ENCODE peak calls at places on chromosomes 1 and 21, in four cellular contexts. T is foreskin fibroblast, U is fibroblast of the aortic adventitia, G is HL-60. D is an unnamed sample.
A peak's percentile ranks its signal among the peaks of the same experiment; 100 is the strongest.

GRCh38 chr1:212608956-212609700 is 567 bp downstream of the ATF3 start:
- DNase-seq in G (no peak), U (peak; percentile 52), T (no peak), D (peak; percentile 42)

GRCh38 chr1:195740862-195741261 is 867.4 kb downstream of the KCNT2 start:
- DNase-seq in G (no peak), T (no peak), U (no peak), D (peak; percentile 8)

GRCh38 chr21:21373969-21374368 is 375.8 kb downstream of the NCAM2 start:
- DNase-seq in G (no peak), T (no peak), U (peak; percentile 35), D (peak; percentile 5)

GRCh38 chr1:117573386-117574040 is 32.3 kb upstream of the TENT5C start:
- DNase-seq in U (peak; percentile 10), G (no peak), T (no peak), D (peak; percentile 8)

GRCh38 chr1:179369751-179370341 is 4.1 kb downstream of the AXDND1 start:
- DNase-seq in T (peak; percentile 39), G (peak; percentile 29), U (peak; percentile 86), D (peak; percentile 69)

GRCh38 chr1:33758698-33759097 is 105.2 kb upstream of the HMGB4 start:
- DNase-seq in G (no peak), T (peak; percentile 42), U (peak; percentile 77), D (peak; percentile 79)

GRCh38 chr1:150408800-150409199 is 44.9 kb downstream of the RPRD2 start:
- DNase-seq in G (no peak), U (no peak), T (no peak), D (no peak)

GRCh38 chr1:1601564-1602320 is 1.8 kb upstream of the FNDC10 start:
- DNase-seq in T (no peak), U (no peak), G (no peak), D (no peak)

GRCh38 chr1:15758953-15759661 is 512 bp downstream of the FBLIM1 start:
- DNase-seq in T (peak; percentile 21), U (no peak), G (no peak), D (peak; percentile 30)

GRCh38 chr1:61659061-61659460 is 65.9 kb downstream of the TM2D1 start:
- DNase-seq in U (no peak), T (no peak), G (no peak), D (no peak)

GRCh38 chr1:42952353-42953001 is 6.2 kb downstream of the SLC2A1 start:
- DNase-seq in U (no peak), G (no peak), T (no peak), D (no peak)

GRCh38 chr1:14440731-14441130 is 157.8 kb upstream of the KAZN start:
- DNase-seq in G (no peak), T (no peak), U (no peak), D (no peak)

GRCh38 chr1:183023146-183023600 is at the start of gene LAMC1:
- DNase-seq in U (peak; percentile 80), G (no peak), T (peak; percentile 82), D (peak; percentile 82)

GRCh38 chr1:222754386-222755139 is 17.6 kb downstream of the FAM177B start:
- DNase-seq in U (peak; percentile 99), G (no peak), T (peak; percentile 93), D (peak; percentile 94)

GRCh38 chr1:61278966-61279365 is 196.6 kb downstream of the NFIA start:
- DNase-seq in T (no peak), G (no peak), U (no peak), D (no peak)

GRCh38 chr1:15279576-15280230 is 32.7 kb downstream of the FHAD1 start:
- DNase-seq in G (no peak), T (no peak), U (no peak), D (no peak)

GRCh38 chr21:32524010-32524719 is 61.2 kb downstream of the TCP10L start:
- DNase-seq in T (peak; percentile 79), G (no peak), U (peak; percentile 98), D (peak; percentile 86)

GRCh38 chr1:228316589-228317387 is 89.8 kb downstream of the TRIM11 start:
- DNase-seq in G (no peak), T (no peak), U (no peak), D (no peak)

GRCh38 chr1:6427445-6428390 is 3.1 kb downstream of the ESPN start:
- DNase-seq in U (no peak), T (no peak), G (no peak), D (no peak)

GRCh38 chr1:189708674-189709073 is 769.0 kb downstream of the BRINP3 start:
- DNase-seq in U (peak; percentile 3), T (no peak), G (no peak), D (no peak)

GRCh38 chr1:44621841-44622286 is 52.4 kb downstream of the TMEM53 start:
- DNase-seq in U (no peak), G (no peak), T (peak; percentile 88), D (peak; percentile 82)

GRCh38 chr1:115278241-115278640 is 59.8 kb downstream of the NGF start:
- DNase-seq in G (no peak), T (no peak), U (no peak), D (no peak)

GRCh38 chr1:176863613-176864012 is 300.9 kb downstream of the ASTN1 start:
- DNase-seq in T (no peak), G (no peak), U (no peak), D (no peak)

GRCh38 chr21:29164330-29164942 is 34.0 kb downstream of the MAP3K7CL start:
- DNase-seq in T (peak; percentile 68), G (no peak), U (peak; percentile 93), D (peak; percentile 81)

DNA sequence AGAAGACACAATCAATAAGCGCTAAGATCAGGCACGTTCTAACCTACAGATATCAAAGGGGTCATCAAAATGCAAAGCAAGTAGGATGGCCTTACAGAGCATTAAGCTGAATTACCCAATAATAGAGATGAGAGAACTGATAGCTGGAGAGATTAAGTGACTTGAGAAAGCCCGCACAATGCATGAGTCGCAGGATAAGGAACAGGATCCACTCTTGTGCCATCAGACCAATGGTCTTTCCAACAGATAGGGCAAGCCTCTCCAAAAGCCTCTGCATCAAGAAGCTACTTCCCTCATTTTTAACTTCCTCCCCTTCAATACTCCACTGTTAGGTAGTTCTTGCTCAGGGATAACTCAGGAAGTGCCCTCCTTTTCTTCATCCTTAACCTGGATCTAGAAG is 2.6 kb downstream of the CHML start:
- DNase-seq in T (no peak), G (peak; percentile 82), U (no peak), D (no peak)
- H3K4me3 ChIP-seq in T (no peak overlapping the region), G (peak overlapping the region; percentile 81), U (no peak overlapping the region), D (no peak overlapping the region)

GRCh38 chr21:46135782-46136181 is 19.6 kb downstream of the FTCD start:
- DNase-seq in G (no peak), U (no peak), T (no peak), D (no peak)
- TF ChIP-seq CTCF in G (no peak), U (peak; percentile 15), T (no peak), D (peak; percentile 5)

GRCh38 chr1:198889102-198889501 is 250.3 kb downstream of the PTPRC start:
- DNase-seq in G (no peak), U (no peak), T (no peak), D (no peak)
- H3K4me3 ChIP-seq in G (no peak overlapping the region), U (no peak overlapping the region), T (no peak overlapping the region), D (no peak overlapping the region)

GRCh38 chr1:152817309-152817708 is 5.5 kb downstream of the LCE1B start:
- DNase-seq in T (no peak), G (no peak), U (no peak), D (no peak)
- TF ChIP-seq CTCF in T (no peak), G (no peak), U (no peak), D (no peak)

GRCh38 chr1:201288765-201289164 is 5.5 kb downstream of the PKP1 start:
- DNase-seq in U (no peak), G (no peak), T (no peak), D (no peak)

GRCh38 chr1:201290551-201290950 is 7.2 kb downstream of the PKP1 start:
- DNase-seq in G (no peak), U (no peak), T (no peak), D (no peak)

GRCh38 chr1:201286445-201286844 is 3.1 kb downstream of the PKP1 start:
- DNase-seq in U (no peak), T (no peak), G (no peak), D (no peak)

GRCh38 chr1:201285846-201286245 is 2.5 kb downstream of the PKP1 start:
- DNase-seq in U (no peak), G (no peak), T (no peak), D (no peak)

DNA sequence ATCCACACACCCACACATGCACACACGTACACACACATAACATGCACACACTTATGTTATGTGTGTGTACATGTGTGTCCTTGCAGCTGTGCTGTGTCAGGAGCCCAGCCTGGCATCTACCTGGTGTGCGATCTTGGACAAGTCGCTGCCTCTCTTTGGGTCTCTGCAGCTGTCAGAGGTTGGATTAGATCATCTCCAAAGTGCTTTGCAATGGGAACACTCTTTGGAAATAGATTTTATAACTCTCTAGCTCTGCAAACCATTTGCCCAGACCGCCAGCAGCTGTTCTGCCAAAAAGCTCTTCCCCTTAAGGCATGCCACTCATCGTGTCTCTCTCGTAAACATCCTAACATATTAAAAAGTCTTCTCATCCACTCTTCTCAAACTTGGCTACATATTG is 4.7 kb downstream of the PKP1 start:
- DNase-seq in T (no peak), U (no peak), G (no peak), D (no peak)
- H3K4me3 ChIP-seq in T (no peak overlapping the region), U (no peak overlapping the region), G (no peak overlapping the region), D (no peak overlapping the region)

GRCh38 chr1:201312298-201312697 is 29.0 kb downstream of the PKP1 start:
- DNase-seq in G (no peak), U (no peak), T (no peak), D (no peak)
- TF ChIP-seq CTCF in G (no peak), U (no peak), T (no peak), D (no peak)

D was measured in AG10803.